ENCODE peak calls at places on chromosomes 3 and 15, in seven cellular contexts. C is OCI-LY7, P is neural progenitor cell, X is GM23338, Y is SK-N-SH, E is hepatocyte, H is PC-3. O is an unnamed sample.
A peak's percentile ranks its signal among the peaks of the same experiment; 100 is the strongest.

GRCh38 chr3:55549172-55549571 is 62.1 kb upstream of the WNT5A start:
- DNase-seq in C (no peak), P (peak; percentile 17), X (no peak), Y (peak; percentile 44), E (no peak), H (peak; percentile 29), O (no peak)

GRCh38 chr3:120350431-120350941 is 1.3 kb upstream of the LRRC58 start:
- DNase-seq in C (peak; percentile 29), P (no peak), X (peak; percentile 10), Y (no peak), E (peak; percentile 22), H (peak; percentile 79), O (peak; percentile 82)

GRCh38 chr15:23647421-23648375 is at the start of gene MAGEL2:
- DNase-seq in C (no peak), P (peak; percentile 77), X (peak; percentile 76), Y (peak; percentile 34), E (peak; percentile 63), H (no peak), O (no peak)

GRCh38 chr15:74599156-74599555 is 16.5 kb upstream of the CLK3 start:
- DNase-seq in C (no peak), P (no peak), X (no peak), Y (no peak), E (no peak), H (no peak), O (no peak)

GRCh38 chr3:121677141-121677540 is 16.4 kb upstream of the HCLS1 start:
- DNase-seq in C (no peak), P (no peak), X (no peak), Y (no peak), E (no peak), H (no peak), O (no peak)

GRCh38 chr3:169879013-169879412 is 9.3 kb upstream of the LRRC31 start:
- DNase-seq in C (no peak), P (no peak), X (no peak), Y (no peak), E (no peak), H (no peak), O (no peak)

GRCh38 chr3:4996223-4996765 is 17.1 kb downstream of the BHLHE40 start:
- DNase-seq in C (no peak), P (no peak), X (no peak), Y (no peak), E (no peak), H (no peak), O (no peak)

GRCh38 chr3:174100744-174101143 is 703.2 kb downstream of the NLGN1 start:
- DNase-seq in C (no peak), P (no peak), X (no peak), Y (no peak), E (no peak), H (peak; percentile 25), O (no peak)

GRCh38 chr3:30628931-30629590 is 22.7 kb downstream of the TGFBR2 start:
- DNase-seq in C (peak; percentile 75), P (no peak), X (no peak), Y (no peak), E (peak; percentile 18), H (no peak), O (no peak)

GRCh38 chr3:22660076-22660475 is 543.1 kb upstream of the UBE2E2 start:
- DNase-seq in C (no peak), P (peak; percentile 72), X (no peak), Y (no peak), E (no peak), H (no peak), O (no peak)

GRCh38 chr15:94734460-94734859 is 503.1 kb downstream of the MCTP2 start:
- DNase-seq in C (no peak), P (no peak), X (no peak), Y (no peak), E (no peak), H (no peak), O (no peak)

GRCh38 chr3:150218236-150218635 is 189.9 kb upstream of the TSC22D2 start:
- DNase-seq in C (no peak), P (no peak), X (no peak), Y (no peak), E (no peak), H (no peak), O (no peak)

GRCh38 chr3:101816215-101817149 is 32.8 kb upstream of the NFKBIZ start:
- DNase-seq in C (no peak), P (no peak), X (no peak), Y (no peak), E (no peak), H (peak; percentile 76), O (no peak)

GRCh38 chr15:58409861-58410260 is 21.9 kb upstream of the LIPC start:
- DNase-seq in C (peak; percentile 12), P (no peak), X (no peak), Y (no peak), E (no peak), H (no peak), O (no peak)

GRCh38 chr15:58407786-58408185 is 24.0 kb upstream of the LIPC start:
- DNase-seq in C (no peak), P (peak; percentile 19), X (no peak), Y (no peak), E (no peak), H (no peak), O (no peak)

GRCh38 chr15:58405865-58406264 is 25.9 kb upstream of the LIPC start:
- DNase-seq in C (no peak), P (no peak), X (no peak), Y (no peak), E (no peak), H (no peak), O (no peak)

GRCh38 chr15:58404722-58405121 is 27.1 kb upstream of the LIPC start:
- DNase-seq in C (no peak), P (no peak), X (no peak), Y (no peak), E (no peak), H (no peak), O (no peak)

DNA sequence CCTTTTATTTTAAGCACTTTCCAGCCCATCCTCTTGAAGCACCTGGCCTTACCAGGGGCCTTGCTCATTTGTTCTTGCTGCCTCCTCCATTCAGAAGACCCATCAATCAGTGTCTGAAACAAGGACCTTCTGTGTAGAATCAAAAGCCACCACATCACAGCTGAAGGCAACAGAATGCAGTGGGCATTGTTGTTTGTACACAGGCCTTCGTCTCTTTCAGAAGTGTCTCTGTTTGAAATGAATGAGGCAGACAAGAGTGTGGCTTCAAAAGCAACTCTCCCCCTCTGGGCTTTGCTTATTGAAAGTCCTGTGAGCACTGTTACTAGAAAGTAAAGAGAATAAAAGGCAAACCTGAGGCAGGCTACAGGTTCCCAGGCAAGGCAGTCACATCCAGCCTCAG is 24.4 kb upstream of the LIPC start:
- DNase-seq in C (no peak), P (peak; percentile 44), X (no peak), Y (no peak), E (no peak), H (no peak), O (peak; percentile 54)
- H3K4me2 ChIP-seq in C (no peak overlapping the region), P (peak overlapping the region; percentile 25), X (no peak overlapping the region), Y (no peak overlapping the region), E (no peak overlapping the region), H (no peak overlapping the region), O (peak overlapping the region; percentile 61)

GRCh38 chr3:155554777-155555445 is 190.0 kb downstream of the PLCH1 start:
- DNase-seq in C (peak; percentile 50), P (no peak), X (no peak), Y (no peak), E (peak; percentile 75), H (no peak), O (peak; percentile 42)
- TF ChIP-seq EZH2phosphoT487 in C (no peak), P (no peak), X (no peak), Y (no peak), E (no peak), H (no peak), O (no peak)

GRCh38 chr15:69760263-69760855 is 307.7 kb downstream of the RPLP1 start:
- DNase-seq in C (no peak), P (no peak), X (no peak), Y (no peak), E (no peak), H (no peak), O (peak; percentile 21)

GRCh38 chr15:69760890-69761568 is 308.4 kb downstream of the RPLP1 start:
- DNase-seq in C (peak; percentile 57), P (no peak), X (no peak), Y (peak; percentile 34), E (peak; percentile 84), H (peak; percentile 86), O (peak; percentile 92)

GRCh38 chr15:69758810-69759410 is 306.3 kb downstream of the RPLP1 start:
- DNase-seq in C (peak; percentile 92), P (no peak), X (no peak), Y (no peak), E (no peak), H (peak; percentile 16), O (peak; percentile 95)

GRCh38 chr15:69766156-69766555 is 313.5 kb downstream of the RPLP1 start:
- DNase-seq in C (no peak), P (no peak), X (no peak), Y (no peak), E (no peak), H (peak; percentile 77), O (no peak)

DNA sequence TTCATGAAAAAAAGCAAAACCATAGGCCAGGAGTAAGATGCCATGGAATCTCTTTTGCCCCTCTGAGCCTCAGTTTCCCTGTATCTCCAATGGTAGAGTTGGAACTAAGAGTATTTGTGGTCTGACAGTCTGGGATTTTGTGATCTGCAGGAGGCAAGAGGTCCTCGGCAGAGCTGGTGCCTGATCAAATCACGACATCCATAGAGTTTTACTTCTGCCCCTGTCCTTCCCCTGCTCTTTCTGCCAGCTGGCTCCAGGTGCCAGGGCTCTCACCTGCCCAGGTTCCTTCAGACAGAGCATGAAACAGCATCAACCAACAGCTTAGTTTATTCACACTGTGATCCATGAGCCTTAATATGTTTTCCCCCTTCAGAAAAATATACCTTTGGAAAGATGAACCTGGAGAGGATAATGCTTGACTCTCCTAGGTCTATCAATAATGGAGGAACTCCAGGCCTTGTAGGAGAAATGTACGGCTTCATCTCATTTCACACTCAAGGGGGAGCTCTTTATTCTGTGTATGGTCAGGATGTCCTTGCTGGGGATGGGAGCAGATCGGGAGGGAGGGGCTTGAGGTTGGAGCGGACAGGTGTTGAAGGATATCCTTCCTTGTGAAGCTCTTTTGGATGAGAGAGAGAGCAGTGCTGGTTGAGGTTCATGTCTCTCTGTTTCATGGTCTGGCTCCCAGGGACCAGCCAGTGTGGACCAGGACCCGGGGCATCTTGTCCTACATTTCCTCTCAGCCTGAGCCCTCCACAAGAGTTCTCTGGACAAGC is 309.9 kb downstream of the RPLP1 start:
- DNase-seq in C (peak; percentile 44), P (peak; percentile 60), X (peak; percentile 83), Y (peak; percentile 29), E (peak; percentile 28), H (peak; percentile 27), O (no peak)
- TF ChIP-seq CTCF in C (peak; percentile 81), P (peak; percentile 64), X (peak; percentile 87), Y (no peak), E (peak; percentile 30), H (peak; percentile 40), O (peak; percentile 18)

GRCh38 chr15:70488002-70488605 is 275.3 kb downstream of the UACA start:
- DNase-seq in C (peak; percentile 66), P (peak; percentile 74), X (peak; percentile 74), Y (peak; percentile 84), E (peak; percentile 79), H (peak; percentile 81), O (peak; percentile 71)

GRCh38 chr15:70486012-70486411 is 277.3 kb downstream of the UACA start:
- DNase-seq in C (no peak), P (no peak), X (no peak), Y (no peak), E (no peak), H (no peak), O (no peak)

GRCh38 chr15:70487380-70487725 is 276.0 kb downstream of the UACA start:
- DNase-seq in C (no peak), P (no peak), X (no peak), Y (no peak), E (no peak), H (no peak), O (peak; percentile 24)

GRCh38 chr15:70484993-70485392 is 278.4 kb downstream of the UACA start:
- DNase-seq in C (no peak), P (no peak), X (no peak), Y (no peak), E (no peak), H (no peak), O (no peak)

GRCh38 chr15:70486451-70487379 is 276.6 kb downstream of the UACA start:
- DNase-seq in C (no peak), P (no peak), X (no peak), Y (no peak), E (no peak), H (peak; percentile 65), O (no peak)
- H3K4me2 ChIP-seq in C (no peak overlapping the region), P (no peak overlapping the region), X (no peak overlapping the region), Y (no peak overlapping the region), E (no peak overlapping the region), H (peak overlapping the region; percentile 28), O (no peak overlapping the region)

O was measured in MM.1S.